ENCODE peak calls at places on chromosomes 11 and 22, in seven cellular contexts. X, M, U, C, K, R and T are unnamed samples.

GRCh38 chr22:39994046-39994565 is 648 bp upstream of the FAM83F start:
- DNase-seq in X (peak; percentile 31), M (peak; percentile 39), U (no peak), C (no peak), K (no peak), R (no peak), T (peak; percentile 45)

GRCh38 chr22:25409240-25409639 is 155.2 kb upstream of the GRK3 start:
- DNase-seq in X (no peak), M (no peak), U (no peak), C (no peak), K (no peak), R (no peak), T (no peak)

GRCh38 chr22:36055376-36056310 is 27.0 kb upstream of the RBFOX2 start:
- DNase-seq in X (no peak), M (no peak), U (no peak), C (peak; percentile 37), K (no peak), R (no peak), T (no peak)

GRCh38 chr11:58164990-58165389 is 23.9 kb upstream of the OR9Q2 start:
- DNase-seq in X (no peak), M (no peak), U (no peak), C (no peak), K (no peak), R (no peak), T (no peak)

GRCh38 chr22:20219667-20220628 is 48.2 kb downstream of the RTN4R start:
- DNase-seq in X (no peak), M (no peak), U (no peak), C (no peak), K (no peak), R (no peak), T (no peak)

GRCh38 chr11:125348704-125349635 is 147.1 kb downstream of the FEZ1 start:
- DNase-seq in X (peak; percentile 7), M (no peak), U (peak; percentile 34), C (peak; percentile 23), K (peak; percentile 6), R (no peak), T (peak; percentile 31)

GRCh38 chr11:57425565-57426438 is 1.1 kb downstream of the SLC43A3 start:
- DNase-seq in X (no peak), M (no peak), U (peak; percentile 77), C (peak; percentile 30), K (no peak), R (no peak), T (no peak)

GRCh38 chr11:1500466-1501420 is 14.2 kb upstream of the MOB2 start:
- DNase-seq in X (no peak), M (no peak), U (no peak), C (no peak), K (no peak), R (peak; percentile 41), T (no peak)

GRCh38 chr11:18384157-18384641 is 10.2 kb upstream of the LDHA start:
- DNase-seq in X (no peak), M (no peak), U (peak; percentile 81), C (peak; percentile 85), K (peak; percentile 5), R (no peak), T (no peak)

GRCh38 chr11:100008440-100008839 is 678.6 kb upstream of the ARHGAP42 start:
- DNase-seq in X (no peak), M (no peak), U (no peak), C (no peak), K (no peak), R (no peak), T (no peak)

GRCh38 chr22:27749597-27750225 is 51.8 kb downstream of the MN1 start:
- DNase-seq in X (no peak), M (no peak), U (peak; percentile 22), C (peak; percentile 61), K (no peak), R (no peak), T (no peak)

GRCh38 chr22:43329061-43329460 is 14.1 kb downstream of the SCUBE1 start:
- DNase-seq in X (no peak), M (no peak), U (no peak), C (no peak), K (no peak), R (no peak), T (no peak)

GRCh38 chr11:70568504-70569172 is 170.3 kb downstream of the CTTN start:
- DNase-seq in X (no peak), M (no peak), U (no peak), C (peak; percentile 54), K (no peak), R (peak; percentile 40), T (no peak)